ENCODE peak calls at places on chromosomes 7 and 10, in six cellular contexts. One of them, this sample, is unnamed.

GRCh38 chr10:26627320-26627719 is 70.2 kb upstream of the PDSS1 start:
- DNase-seq in testis: no peak
- DNase-seq in BJ: no peak
- DNase-seq in GM20000: no peak
- DNase-seq in fibroblast of the aortic adventitia: no peak
- DNase-seq in Peyer's patch: no peak
- DNase-seq in this sample: no peak

GRCh38 chr10:76311752-76312699 is 880.6 kb downstream of the LRMDA start:
- DNase-seq in testis: peak; percentile 48
- DNase-seq in BJ: no peak
- DNase-seq in GM20000: peak; percentile 22
- DNase-seq in fibroblast of the aortic adventitia: peak; percentile 51
- DNase-seq in Peyer's patch: no peak
- DNase-seq in this sample: no peak

GRCh38 chr10:76430330-76430729 is 998.9 kb downstream of the LRMDA start:
- DNase-seq in testis: no peak
- DNase-seq in BJ: no peak
- DNase-seq in GM20000: no peak
- DNase-seq in fibroblast of the aortic adventitia: peak; percentile 33
- DNase-seq in Peyer's patch: no peak
- DNase-seq in this sample: no peak

GRCh38 chr10:58773942-58774341 is 261.3 kb downstream of the BICC1 start:
- DNase-seq in testis: no peak
- DNase-seq in BJ: peak; percentile 41
- DNase-seq in GM20000: no peak
- DNase-seq in fibroblast of the aortic adventitia: peak; percentile 75
- DNase-seq in Peyer's patch: no peak
- DNase-seq in this sample: no peak

GRCh38 chr7:140923358-140924006 is 1.2 kb downstream of the BRAF start:
- DNase-seq in testis: peak; percentile 26
- DNase-seq in BJ: no peak
- DNase-seq in GM20000: no peak
- DNase-seq in fibroblast of the aortic adventitia: peak; percentile 21
- DNase-seq in Peyer's patch: no peak
- DNase-seq in this sample: no peak

GRCh38 chr10:98269435-98269912 is 1.5 kb upstream of the LOXL4 start:
- DNase-seq in testis: peak; percentile 52
- DNase-seq in BJ: peak; percentile 44
- DNase-seq in GM20000: no peak
- DNase-seq in fibroblast of the aortic adventitia: peak; percentile 94
- DNase-seq in Peyer's patch: peak; percentile 49
- DNase-seq in this sample: no peak

GRCh38 chr10:68446179-68446578 is 25.6 kb downstream of the DNA2 start:
- DNase-seq in testis: no peak
- DNase-seq in BJ: no peak
- DNase-seq in GM20000: no peak
- DNase-seq in fibroblast of the aortic adventitia: no peak
- DNase-seq in Peyer's patch: no peak
- DNase-seq in this sample: no peak

GRCh38 chr7:30688718-30689221 is 6.5 kb upstream of the CRHR2 start:
- DNase-seq in testis: no peak
- DNase-seq in BJ: no peak
- DNase-seq in GM20000: no peak
- DNase-seq in fibroblast of the aortic adventitia: peak; percentile 9
- DNase-seq in Peyer's patch: no peak
- DNase-seq in this sample: no peak

GRCh38 chr7:4472739-4473138 is 209.4 kb upstream of the FOXK1 start:
- DNase-seq in testis: no peak
- DNase-seq in BJ: no peak
- DNase-seq in GM20000: no peak
- DNase-seq in fibroblast of the aortic adventitia: no peak
- DNase-seq in Peyer's patch: no peak
- DNase-seq in this sample: no peak

GRCh38 chr7:50828801-50829200 is 46.1 kb upstream of the GRB10 start:
- DNase-seq in testis: no peak
- DNase-seq in BJ: no peak
- DNase-seq in GM20000: no peak
- DNase-seq in fibroblast of the aortic adventitia: no peak
- DNase-seq in Peyer's patch: no peak
- DNase-seq in this sample: no peak

GRCh38 chr7:101599787-101600186 is 29.3 kb downstream of the MYL10 start:
- DNase-seq in testis: no peak
- DNase-seq in BJ: no peak
- DNase-seq in GM20000: no peak
- DNase-seq in fibroblast of the aortic adventitia: no peak
- DNase-seq in Peyer's patch: no peak
- DNase-seq in this sample: no peak

GRCh38 chr7:104656467-104656866 is 328.1 kb downstream of the LHFPL3 start:
- DNase-seq in testis: no peak
- DNase-seq in BJ: no peak
- DNase-seq in GM20000: no peak
- DNase-seq in fibroblast of the aortic adventitia: no peak
- DNase-seq in Peyer's patch: no peak
- DNase-seq in this sample: no peak

GRCh38 chr10:12214763-12215218 is 18.8 kb downstream of the CDC123 start:
- DNase-seq in testis: peak; percentile 43
- DNase-seq in BJ: no peak
- DNase-seq in GM20000: peak; percentile 35
- DNase-seq in fibroblast of the aortic adventitia: peak; percentile 80
- DNase-seq in Peyer's patch: no peak
- DNase-seq in this sample: no peak

GRCh38 chr7:52639981-52640380 is 395.5 kb upstream of the POM121L12 start:
- DNase-seq in testis: no peak
- DNase-seq in BJ: no peak
- DNase-seq in GM20000: no peak
- DNase-seq in fibroblast of the aortic adventitia: no peak
- DNase-seq in Peyer's patch: no peak
- DNase-seq in this sample: no peak

GRCh38 chr10:82221750-82222149 is 346.8 kb downstream of the NRG3 start:
- DNase-seq in testis: no peak
- DNase-seq in BJ: no peak
- DNase-seq in GM20000: no peak
- DNase-seq in fibroblast of the aortic adventitia: no peak
- DNase-seq in Peyer's patch: no peak
- DNase-seq in this sample: no peak

GRCh38 chr10:69769395-69769989 is 32.2 kb upstream of the COL13A1 start:
- DNase-seq in testis: peak; percentile 22
- DNase-seq in BJ: peak; percentile 55
- DNase-seq in GM20000: no peak
- DNase-seq in fibroblast of the aortic adventitia: peak; percentile 62
- DNase-seq in Peyer's patch: no peak
- DNase-seq in this sample: no peak

GRCh38 chr10:109328001-109328400 is 595.3 kb downstream of the XPNPEP1 start:
- DNase-seq in testis: no peak
- DNase-seq in BJ: no peak
- DNase-seq in GM20000: no peak
- DNase-seq in fibroblast of the aortic adventitia: no peak
- DNase-seq in Peyer's patch: no peak
- DNase-seq in this sample: no peak
- TF ChIP-seq CTCF in testis: no peak
- TF ChIP-seq CTCF in BJ: no peak
- TF ChIP-seq CTCF in GM20000: no peak
- TF ChIP-seq CTCF in fibroblast of the aortic adventitia: no peak
- TF ChIP-seq CTCF in Peyer's patch: no peak
- TF ChIP-seq CTCF in this sample: no peak

GRCh38 chr10:5449823-5450222 is 37.5 kb downstream of the NET1 start:
- DNase-seq in testis: no peak
- DNase-seq in BJ: no peak
- DNase-seq in GM20000: no peak
- DNase-seq in fibroblast of the aortic adventitia: peak; percentile 77
- DNase-seq in Peyer's patch: no peak
- DNase-seq in this sample: no peak
- TF ChIP-seq CTCF in testis: no peak
- TF ChIP-seq CTCF in BJ: peak; percentile 34
- TF ChIP-seq CTCF in GM20000: no peak
- TF ChIP-seq CTCF in fibroblast of the aortic adventitia: peak; percentile 36
- TF ChIP-seq CTCF in Peyer's patch: no peak
- TF ChIP-seq CTCF in this sample: no peak

GRCh38 chr7:128017880-128018845 is 13.1 kb downstream of the LRRC4 start:
- DNase-seq in testis: no peak
- DNase-seq in BJ: no peak
- DNase-seq in GM20000: no peak
- DNase-seq in fibroblast of the aortic adventitia: peak; percentile 50
- DNase-seq in Peyer's patch: no peak
- DNase-seq in this sample: no peak

GRCh38 chr7:128021361-128021760 is 9.9 kb downstream of the LRRC4 start:
- DNase-seq in testis: no peak
- DNase-seq in BJ: no peak
- DNase-seq in GM20000: no peak
- DNase-seq in fibroblast of the aortic adventitia: no peak
- DNase-seq in Peyer's patch: no peak
- DNase-seq in this sample: no peak

GRCh38 chr7:128020161-128020560 is 11.1 kb downstream of the LRRC4 start:
- DNase-seq in testis: no peak
- DNase-seq in BJ: no peak
- DNase-seq in GM20000: no peak
- DNase-seq in fibroblast of the aortic adventitia: no peak
- DNase-seq in Peyer's patch: no peak
- DNase-seq in this sample: no peak

GRCh38 chr7:128017460-128017859 is 13.8 kb downstream of the LRRC4 start:
- DNase-seq in testis: no peak
- DNase-seq in BJ: no peak
- DNase-seq in GM20000: no peak
- DNase-seq in fibroblast of the aortic adventitia: no peak
- DNase-seq in Peyer's patch: no peak
- DNase-seq in this sample: no peak

GRCh38 chr7:128019330-128019729 is 11.9 kb downstream of the LRRC4 start:
- DNase-seq in testis: no peak
- DNase-seq in BJ: no peak
- DNase-seq in GM20000: no peak
- DNase-seq in fibroblast of the aortic adventitia: no peak
- DNase-seq in Peyer's patch: no peak
- DNase-seq in this sample: no peak
- TF ChIP-seq CTCF in testis: no peak
- TF ChIP-seq CTCF in BJ: no peak
- TF ChIP-seq CTCF in GM20000: no peak
- TF ChIP-seq CTCF in fibroblast of the aortic adventitia: no peak
- TF ChIP-seq CTCF in Peyer's patch: no peak
- TF ChIP-seq CTCF in this sample: no peak

GRCh38 chr10:52778511-52779392 is 6.2 kb upstream of the MBL2 start:
- DNase-seq in testis: peak; percentile 73
- DNase-seq in BJ: no peak
- DNase-seq in GM20000: no peak
- DNase-seq in fibroblast of the aortic adventitia: peak; percentile 21
- DNase-seq in Peyer's patch: no peak
- DNase-seq in this sample: peak; percentile 70

GRCh38 chr10:52779541-52780390 is 7.2 kb upstream of the MBL2 start:
- DNase-seq in testis: peak; percentile 79
- DNase-seq in BJ: no peak
- DNase-seq in GM20000: peak; percentile 82
- DNase-seq in fibroblast of the aortic adventitia: peak; percentile 60
- DNase-seq in Peyer's patch: peak; percentile 78
- DNase-seq in this sample: peak; percentile 91

GRCh38 chr10:52782554-52782953 is 10.0 kb upstream of the MBL2 start:
- DNase-seq in testis: no peak
- DNase-seq in BJ: no peak
- DNase-seq in GM20000: no peak
- DNase-seq in fibroblast of the aortic adventitia: no peak
- DNase-seq in Peyer's patch: no peak
- DNase-seq in this sample: peak; percentile 66

GRCh38 chr10:52783726-52784125 is 11.1 kb upstream of the MBL2 start:
- DNase-seq in testis: no peak
- DNase-seq in BJ: no peak
- DNase-seq in GM20000: no peak
- DNase-seq in fibroblast of the aortic adventitia: no peak
- DNase-seq in Peyer's patch: no peak
- DNase-seq in this sample: no peak

DNA sequence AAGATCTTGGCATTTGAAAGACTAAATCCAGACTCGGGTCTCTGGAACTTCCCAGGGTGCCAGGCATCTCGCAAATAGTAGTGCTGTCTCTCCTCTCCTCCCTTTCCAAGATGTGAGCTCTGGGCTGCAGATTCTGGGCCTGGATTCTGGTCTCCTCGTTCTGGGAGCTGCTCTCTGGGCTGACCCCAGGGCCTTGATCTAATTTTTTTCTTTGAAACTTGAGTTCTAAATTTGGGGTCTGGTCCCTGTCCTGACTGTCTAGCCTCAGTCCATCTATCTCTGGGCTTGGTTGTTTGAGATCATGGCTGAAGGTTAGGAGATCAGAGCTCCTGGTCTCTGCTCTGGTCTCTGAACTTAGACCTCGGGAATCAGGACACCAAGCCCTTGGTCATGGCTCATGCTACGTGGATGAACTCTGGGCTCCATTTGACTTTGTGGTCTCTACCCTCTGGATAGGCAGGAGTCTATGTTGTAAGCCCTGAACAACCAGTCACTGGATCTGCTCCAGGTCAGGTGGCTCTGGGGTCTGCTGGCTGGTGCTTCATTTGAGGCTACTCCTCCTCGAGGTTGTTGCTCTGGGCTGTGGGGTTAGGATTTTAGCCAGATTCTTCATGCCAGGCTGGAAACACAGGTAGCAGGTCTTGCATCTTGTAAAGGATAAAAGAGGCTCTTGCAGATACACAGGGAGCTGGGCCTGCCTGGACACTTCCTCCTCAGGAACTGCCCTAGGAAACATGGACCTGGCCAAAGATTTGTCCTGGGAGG is 8.0 kb upstream of the MBL2 start:
- DNase-seq in testis: no peak
- DNase-seq in BJ: no peak
- DNase-seq in GM20000: no peak
- DNase-seq in fibroblast of the aortic adventitia: no peak
- DNase-seq in Peyer's patch: no peak
- DNase-seq in this sample: peak; percentile 77
- TF ChIP-seq CTCF in testis: no peak
- TF ChIP-seq CTCF in BJ: no peak
- TF ChIP-seq CTCF in GM20000: no peak
- TF ChIP-seq CTCF in fibroblast of the aortic adventitia: no peak
- TF ChIP-seq CTCF in Peyer's patch: no peak
- TF ChIP-seq CTCF in this sample: no peak

DNA sequence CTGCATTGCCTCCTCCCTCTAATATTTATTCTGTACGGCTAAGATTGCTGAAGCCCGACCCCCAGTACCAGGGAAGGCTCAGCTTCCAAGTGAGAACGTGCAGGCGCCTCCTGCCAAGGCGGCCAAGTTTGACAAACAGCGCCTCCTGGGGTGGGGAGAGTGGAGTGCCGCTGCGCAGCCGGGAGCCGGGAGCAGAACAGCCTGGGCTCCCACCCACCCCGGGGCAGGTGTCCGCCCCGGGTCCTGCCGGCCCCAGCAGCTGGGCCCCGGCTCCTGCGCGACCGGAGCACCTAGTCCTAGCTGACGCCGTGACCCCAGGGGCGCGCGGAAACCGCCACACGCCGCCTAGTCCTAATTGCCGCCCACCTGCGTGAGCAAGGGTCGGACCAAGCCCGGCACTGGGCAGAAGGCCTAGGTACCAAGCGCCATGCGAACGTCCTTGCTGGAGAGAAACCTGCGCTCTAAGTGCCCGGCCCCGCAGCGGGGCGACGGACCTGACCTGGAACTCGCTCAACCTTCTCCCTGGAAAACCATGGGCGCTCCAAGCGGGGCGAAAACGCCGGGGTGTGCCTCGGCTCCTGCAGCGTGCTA is 5.0 kb upstream of the EBF3 start:
- DNase-seq in testis: peak; percentile 73
- DNase-seq in BJ: no peak
- DNase-seq in GM20000: peak; percentile 70
- DNase-seq in fibroblast of the aortic adventitia: peak; percentile 60
- DNase-seq in Peyer's patch: peak; percentile 60
- DNase-seq in this sample: no peak
- TF ChIP-seq CTCF in testis: peak; percentile 54
- TF ChIP-seq CTCF in BJ: peak; percentile 58
- TF ChIP-seq CTCF in GM20000: no peak
- TF ChIP-seq CTCF in fibroblast of the aortic adventitia: peak; percentile 76
- TF ChIP-seq CTCF in Peyer's patch: no peak
- TF ChIP-seq CTCF in this sample: peak; percentile 26